ENCODE peak calls at places on chromosomes 12 and 14, in four cellular contexts. One of them, this sample, is unnamed.

GRCh38 chr12:15796493-15797141 is 7.4 kb upstream of the EPS8 start:
- DNase-seq in CD8-positive, alpha-beta memory T cell: no peak
- DNase-seq in stimulated activated naive B cell treated with anti-CD40 and anti-IgM and Interleukin-4, amounts not matched to agents 10 μg/mL and 1 μg/mL and 100 μg/mL, for 72 hours: no peak
- DNase-seq in HCEC 1CT: peak; percentile 87
- DNase-seq in this sample: no peak

GRCh38 chr14:102928412-102929348 is 6.2 kb downstream of the AMN start:
- DNase-seq in CD8-positive, alpha-beta memory T cell: peak; percentile 84
- DNase-seq in HCEC 1CT: no peak
- DNase-seq in stimulated activated naive B cell treated with anti-CD40 and anti-IgM and Interleukin-4, amounts not matched to agents 10 μg/mL and 1 μg/mL and 100 μg/mL, for 72 hours: peak; percentile 49
- DNase-seq in this sample: peak; percentile 74

GRCh38 chr12:60264094-60264493 is 668.3 kb downstream of the SLC16A7 start:
- DNase-seq in CD8-positive, alpha-beta memory T cell: no peak
- DNase-seq in stimulated activated naive B cell treated with anti-CD40 and anti-IgM and Interleukin-4, amounts not matched to agents 10 μg/mL and 1 μg/mL and 100 μg/mL, for 72 hours: no peak
- DNase-seq in HCEC 1CT: no peak
- DNase-seq in this sample: no peak

GRCh38 chr14:90815817-90816662 is at the start of gene TTC7B:
- DNase-seq in CD8-positive, alpha-beta memory T cell: peak; percentile 25
- DNase-seq in HCEC 1CT: peak; percentile 28
- DNase-seq in stimulated activated naive B cell treated with anti-CD40 and anti-IgM and Interleukin-4, amounts not matched to agents 10 μg/mL and 1 μg/mL and 100 μg/mL, for 72 hours: no peak
- DNase-seq in this sample: peak; percentile 34

GRCh38 chr12:40033260-40033649 is 72.6 kb downstream of the SLC2A13 start:
- DNase-seq in stimulated activated naive B cell treated with anti-CD40 and anti-IgM and Interleukin-4, amounts not matched to agents 10 μg/mL and 1 μg/mL and 100 μg/mL, for 72 hours: no peak
- DNase-seq in HCEC 1CT: no peak
- DNase-seq in CD8-positive, alpha-beta memory T cell: no peak
- DNase-seq in this sample: no peak

GRCh38 chr12:55728185-55728931 is 451 bp downstream of the CD63 start:
- DNase-seq in HCEC 1CT: peak; percentile 59
- DNase-seq in CD8-positive, alpha-beta memory T cell: no peak
- DNase-seq in stimulated activated naive B cell treated with anti-CD40 and anti-IgM and Interleukin-4, amounts not matched to agents 10 μg/mL and 1 μg/mL and 100 μg/mL, for 72 hours: no peak
- DNase-seq in this sample: no peak

GRCh38 chr12:87428701-87429277 is 600.4 kb downstream of the C12orf50 start:
- DNase-seq in stimulated activated naive B cell treated with anti-CD40 and anti-IgM and Interleukin-4, amounts not matched to agents 10 μg/mL and 1 μg/mL and 100 μg/mL, for 72 hours: no peak
- DNase-seq in HCEC 1CT: peak; percentile 55
- DNase-seq in CD8-positive, alpha-beta memory T cell: no peak
- DNase-seq in this sample: no peak

GRCh38 chr14:103721334-103722120 is 5.9 kb downstream of the ZFYVE21 start:
- DNase-seq in CD8-positive, alpha-beta memory T cell: no peak
- DNase-seq in HCEC 1CT: no peak
- DNase-seq in stimulated activated naive B cell treated with anti-CD40 and anti-IgM and Interleukin-4, amounts not matched to agents 10 μg/mL and 1 μg/mL and 100 μg/mL, for 72 hours: no peak
- DNase-seq in this sample: no peak

GRCh38 chr12:53061404-53062010 is 11.6 kb downstream of the TNS2 start:
- DNase-seq in stimulated activated naive B cell treated with anti-CD40 and anti-IgM and Interleukin-4, amounts not matched to agents 10 μg/mL and 1 μg/mL and 100 μg/mL, for 72 hours: no peak
- DNase-seq in CD8-positive, alpha-beta memory T cell: no peak
- DNase-seq in HCEC 1CT: no peak
- DNase-seq in this sample: no peak

GRCh38 chr14:73713206-73713803 is 879 bp downstream of the PNMA1 start:
- DNase-seq in HCEC 1CT: peak; percentile 4
- DNase-seq in CD8-positive, alpha-beta memory T cell: peak; percentile 10
- DNase-seq in stimulated activated naive B cell treated with anti-CD40 and anti-IgM and Interleukin-4, amounts not matched to agents 10 μg/mL and 1 μg/mL and 100 μg/mL, for 72 hours: no peak
- DNase-seq in this sample: peak; percentile 66

GRCh38 chr12:58095002-58095401 is 153.6 kb downstream of the ATP23 start:
- DNase-seq in CD8-positive, alpha-beta memory T cell: no peak
- DNase-seq in HCEC 1CT: no peak
- DNase-seq in stimulated activated naive B cell treated with anti-CD40 and anti-IgM and Interleukin-4, amounts not matched to agents 10 μg/mL and 1 μg/mL and 100 μg/mL, for 72 hours: no peak
- DNase-seq in this sample: no peak

GRCh38 chr14:69535230-69535848 is 39.3 kb downstream of the CCDC177 start:
- DNase-seq in HCEC 1CT: peak; percentile 53
- DNase-seq in stimulated activated naive B cell treated with anti-CD40 and anti-IgM and Interleukin-4, amounts not matched to agents 10 μg/mL and 1 μg/mL and 100 μg/mL, for 72 hours: no peak
- DNase-seq in CD8-positive, alpha-beta memory T cell: no peak
- DNase-seq in this sample: no peak

GRCh38 chr14:99734406-99735051 is 50.4 kb downstream of the CYP46A1 start:
- DNase-seq in stimulated activated naive B cell treated with anti-CD40 and anti-IgM and Interleukin-4, amounts not matched to agents 10 μg/mL and 1 μg/mL and 100 μg/mL, for 72 hours: no peak
- DNase-seq in CD8-positive, alpha-beta memory T cell: no peak
- DNase-seq in HCEC 1CT: no peak
- DNase-seq in this sample: no peak

GRCh38 chr12:82413994-82414393 is 55.7 kb downstream of the METTL25 start:
- DNase-seq in CD8-positive, alpha-beta memory T cell: no peak
- DNase-seq in stimulated activated naive B cell treated with anti-CD40 and anti-IgM and Interleukin-4, amounts not matched to agents 10 μg/mL and 1 μg/mL and 100 μg/mL, for 72 hours: no peak
- DNase-seq in HCEC 1CT: no peak
- DNase-seq in this sample: no peak

GRCh38 chr14:103126873-103127304 is 3.6 kb downstream of the TNFAIP2 start:
- DNase-seq in stimulated activated naive B cell treated with anti-CD40 and anti-IgM and Interleukin-4, amounts not matched to agents 10 μg/mL and 1 μg/mL and 100 μg/mL, for 72 hours: no peak
- DNase-seq in CD8-positive, alpha-beta memory T cell: no peak
- DNase-seq in HCEC 1CT: no peak
- DNase-seq in this sample: no peak

GRCh38 chr14:30620178-30620577 is 1.9 kb upstream of the SCFD1 start:
- DNase-seq in CD8-positive, alpha-beta memory T cell: no peak
- DNase-seq in HCEC 1CT: peak; percentile 75
- DNase-seq in stimulated activated naive B cell treated with anti-CD40 and anti-IgM and Interleukin-4, amounts not matched to agents 10 μg/mL and 1 μg/mL and 100 μg/mL, for 72 hours: no peak
- DNase-seq in this sample: no peak

GRCh38 chr12:88310666-88311065 is 168.6 kb downstream of the TMTC3 start:
- DNase-seq in stimulated activated naive B cell treated with anti-CD40 and anti-IgM and Interleukin-4, amounts not matched to agents 10 μg/mL and 1 μg/mL and 100 μg/mL, for 72 hours: no peak
- DNase-seq in CD8-positive, alpha-beta memory T cell: no peak
- DNase-seq in HCEC 1CT: no peak
- DNase-seq in this sample: no peak

GRCh38 chr14:65991124-65991523 is 495.0 kb upstream of the CCDC196 start:
- DNase-seq in CD8-positive, alpha-beta memory T cell: no peak
- DNase-seq in stimulated activated naive B cell treated with anti-CD40 and anti-IgM and Interleukin-4, amounts not matched to agents 10 μg/mL and 1 μg/mL and 100 μg/mL, for 72 hours: no peak
- DNase-seq in HCEC 1CT: no peak
- DNase-seq in this sample: no peak

GRCh38 chr12:55972906-55973597 is 826 bp upstream of the RAB5B start:
- DNase-seq in HCEC 1CT: peak; percentile 56
- DNase-seq in CD8-positive, alpha-beta memory T cell: peak; percentile 24
- DNase-seq in stimulated activated naive B cell treated with anti-CD40 and anti-IgM and Interleukin-4, amounts not matched to agents 10 μg/mL and 1 μg/mL and 100 μg/mL, for 72 hours: no peak
- DNase-seq in this sample: peak; percentile 42

GRCh38 chr12:6952860-6953416 is 1.8 kb downstream of the PTPN6 start:
- DNase-seq in CD8-positive, alpha-beta memory T cell: no peak
- DNase-seq in stimulated activated naive B cell treated with anti-CD40 and anti-IgM and Interleukin-4, amounts not matched to agents 10 μg/mL and 1 μg/mL and 100 μg/mL, for 72 hours: no peak
- DNase-seq in HCEC 1CT: no peak
- DNase-seq in this sample: no peak

GRCh38 chr12:31752450-31752849 is 23.6 kb upstream of the AMN1 start:
- DNase-seq in CD8-positive, alpha-beta memory T cell: no peak
- DNase-seq in stimulated activated naive B cell treated with anti-CD40 and anti-IgM and Interleukin-4, amounts not matched to agents 10 μg/mL and 1 μg/mL and 100 μg/mL, for 72 hours: no peak
- DNase-seq in HCEC 1CT: no peak
- DNase-seq in this sample: no peak

GRCh38 chr12:123602651-123603195 is 824 bp downstream of the DDX55 start:
- DNase-seq in CD8-positive, alpha-beta memory T cell: no peak
- DNase-seq in HCEC 1CT: no peak
- DNase-seq in stimulated activated naive B cell treated with anti-CD40 and anti-IgM and Interleukin-4, amounts not matched to agents 10 μg/mL and 1 μg/mL and 100 μg/mL, for 72 hours: no peak
- DNase-seq in this sample: no peak

GRCh38 chr12:46005823-46006222 is 15.4 kb upstream of the SCAF11 start:
- DNase-seq in CD8-positive, alpha-beta memory T cell: no peak
- DNase-seq in stimulated activated naive B cell treated with anti-CD40 and anti-IgM and Interleukin-4, amounts not matched to agents 10 μg/mL and 1 μg/mL and 100 μg/mL, for 72 hours: no peak
- DNase-seq in HCEC 1CT: no peak
- DNase-seq in this sample: no peak

GRCh38 chr14:22333408-22334274 is 255.4 kb downstream of the DAD1 start:
- DNase-seq in stimulated activated naive B cell treated with anti-CD40 and anti-IgM and Interleukin-4, amounts not matched to agents 10 μg/mL and 1 μg/mL and 100 μg/mL, for 72 hours: no peak
- DNase-seq in HCEC 1CT: peak; percentile 67
- DNase-seq in CD8-positive, alpha-beta memory T cell: no peak
- DNase-seq in this sample: no peak

GRCh38 chr12:3520168-3520567 is 29.2 kb downstream of the PRMT8 start:
- DNase-seq in HCEC 1CT: no peak
- DNase-seq in CD8-positive, alpha-beta memory T cell: no peak
- DNase-seq in stimulated activated naive B cell treated with anti-CD40 and anti-IgM and Interleukin-4, amounts not matched to agents 10 μg/mL and 1 μg/mL and 100 μg/mL, for 72 hours: no peak
- DNase-seq in this sample: no peak

GRCh38 chr14:78946949-78947348 is 776.8 kb downstream of the NRXN3 start:
- DNase-seq in HCEC 1CT: no peak
- DNase-seq in stimulated activated naive B cell treated with anti-CD40 and anti-IgM and Interleukin-4, amounts not matched to agents 10 μg/mL and 1 μg/mL and 100 μg/mL, for 72 hours: no peak
- DNase-seq in CD8-positive, alpha-beta memory T cell: no peak
- DNase-seq in this sample: no peak

GRCh38 chr12:32217354-32218310 is 111.0 kb downstream of the BICD1 start:
- DNase-seq in stimulated activated naive B cell treated with anti-CD40 and anti-IgM and Interleukin-4, amounts not matched to agents 10 μg/mL and 1 μg/mL and 100 μg/mL, for 72 hours: no peak
- DNase-seq in CD8-positive, alpha-beta memory T cell: no peak
- DNase-seq in HCEC 1CT: peak; percentile 86
- DNase-seq in this sample: no peak

GRCh38 chr12:93991882-93992415 is 156.4 kb upstream of the PLXNC1 start:
- DNase-seq in HCEC 1CT: no peak
- DNase-seq in stimulated activated naive B cell treated with anti-CD40 and anti-IgM and Interleukin-4, amounts not matched to agents 10 μg/mL and 1 μg/mL and 100 μg/mL, for 72 hours: no peak
- DNase-seq in CD8-positive, alpha-beta memory T cell: no peak
- DNase-seq in this sample: no peak

GRCh38 chr14:65840118-65840751 is 427.7 kb downstream of the FUT8 start:
- DNase-seq in HCEC 1CT: no peak
- DNase-seq in CD8-positive, alpha-beta memory T cell: no peak
- DNase-seq in stimulated activated naive B cell treated with anti-CD40 and anti-IgM and Interleukin-4, amounts not matched to agents 10 μg/mL and 1 μg/mL and 100 μg/mL, for 72 hours: no peak
- DNase-seq in this sample: no peak

GRCh38 chr14:53655080-53655785 is 301.4 kb downstream of the BMP4 start:
- DNase-seq in HCEC 1CT: no peak
- DNase-seq in CD8-positive, alpha-beta memory T cell: no peak
- DNase-seq in stimulated activated naive B cell treated with anti-CD40 and anti-IgM and Interleukin-4, amounts not matched to agents 10 μg/mL and 1 μg/mL and 100 μg/mL, for 72 hours: no peak
- DNase-seq in this sample: no peak

GRCh38 chr12:49296836-49297694 is 2.1 kb downstream of the PRPH start:
- DNase-seq in stimulated activated naive B cell treated with anti-CD40 and anti-IgM and Interleukin-4, amounts not matched to agents 10 μg/mL and 1 μg/mL and 100 μg/mL, for 72 hours: no peak
- DNase-seq in CD8-positive, alpha-beta memory T cell: no peak
- DNase-seq in HCEC 1CT: no peak
- DNase-seq in this sample: peak; percentile 41

GRCh38 chr12:17276196-17276595 is 670.2 kb upstream of the LMO3 start:
- DNase-seq in HCEC 1CT: no peak
- DNase-seq in stimulated activated naive B cell treated with anti-CD40 and anti-IgM and Interleukin-4, amounts not matched to agents 10 μg/mL and 1 μg/mL and 100 μg/mL, for 72 hours: no peak
- DNase-seq in CD8-positive, alpha-beta memory T cell: no peak
- DNase-seq in this sample: no peak

GRCh38 chr12:12294215-12295005 is 27.6 kb upstream of the LRP6 start:
- DNase-seq in stimulated activated naive B cell treated with anti-CD40 and anti-IgM and Interleukin-4, amounts not matched to agents 10 μg/mL and 1 μg/mL and 100 μg/mL, for 72 hours: no peak
- DNase-seq in HCEC 1CT: no peak
- DNase-seq in CD8-positive, alpha-beta memory T cell: no peak
- DNase-seq in this sample: no peak

GRCh38 chr14:89699076-89699475 is 255.5 kb downstream of the EFCAB11 start:
- DNase-seq in CD8-positive, alpha-beta memory T cell: no peak
- DNase-seq in HCEC 1CT: no peak
- DNase-seq in stimulated activated naive B cell treated with anti-CD40 and anti-IgM and Interleukin-4, amounts not matched to agents 10 μg/mL and 1 μg/mL and 100 μg/mL, for 72 hours: no peak
- DNase-seq in this sample: no peak

GRCh38 chr14:56774503-56774902 is 35.8 kb downstream of the OTX2 start:
- DNase-seq in stimulated activated naive B cell treated with anti-CD40 and anti-IgM and Interleukin-4, amounts not matched to agents 10 μg/mL and 1 μg/mL and 100 μg/mL, for 72 hours: no peak
- DNase-seq in CD8-positive, alpha-beta memory T cell: no peak
- DNase-seq in HCEC 1CT: no peak
- DNase-seq in this sample: no peak

GRCh38 chr14:70955543-70956480 is 48.6 kb downstream of the PCNX1 start:
- DNase-seq in stimulated activated naive B cell treated with anti-CD40 and anti-IgM and Interleukin-4, amounts not matched to agents 10 μg/mL and 1 μg/mL and 100 μg/mL, for 72 hours: no peak
- DNase-seq in HCEC 1CT: peak; percentile 52
- DNase-seq in CD8-positive, alpha-beta memory T cell: peak; percentile 59
- DNase-seq in this sample: peak; percentile 55

GRCh38 chr12:34372003-34372402 is 349.7 kb downstream of the ALG10 start:
- DNase-seq in stimulated activated naive B cell treated with anti-CD40 and anti-IgM and Interleukin-4, amounts not matched to agents 10 μg/mL and 1 μg/mL and 100 μg/mL, for 72 hours: no peak
- DNase-seq in CD8-positive, alpha-beta memory T cell: no peak
- DNase-seq in HCEC 1CT: no peak
- DNase-seq in this sample: no peak

GRCh38 chr12:52521581-52522266 is 1.5 kb upstream of the KRT5 start:
- DNase-seq in stimulated activated naive B cell treated with anti-CD40 and anti-IgM and Interleukin-4, amounts not matched to agents 10 μg/mL and 1 μg/mL and 100 μg/mL, for 72 hours: no peak
- DNase-seq in CD8-positive, alpha-beta memory T cell: no peak
- DNase-seq in HCEC 1CT: no peak
- DNase-seq in this sample: no peak

GRCh38 chr14:26180221-26180620 is 417.6 kb downstream of the NOVA1 start:
- DNase-seq in CD8-positive, alpha-beta memory T cell: no peak
- DNase-seq in HCEC 1CT: no peak
- DNase-seq in stimulated activated naive B cell treated with anti-CD40 and anti-IgM and Interleukin-4, amounts not matched to agents 10 μg/mL and 1 μg/mL and 100 μg/mL, for 72 hours: no peak
- DNase-seq in this sample: no peak

GRCh38 chr12:81274619-81275018 is 196.7 kb downstream of the ACSS3 start:
- DNase-seq in HCEC 1CT: no peak
- DNase-seq in CD8-positive, alpha-beta memory T cell: no peak
- DNase-seq in stimulated activated naive B cell treated with anti-CD40 and anti-IgM and Interleukin-4, amounts not matched to agents 10 μg/mL and 1 μg/mL and 100 μg/mL, for 72 hours: no peak
- DNase-seq in this sample: no peak